ENCODE peak calls at places on chromosomes 16 and 17, in seven cellular contexts. One of them, this sample, is unnamed.

GRCh38 chr16:1713933-1714332 is 7.9 kb downstream of the MAPK8IP3 start:
- DNase-seq in anterior cingulate cortex: no peak
- DNase-seq in lower leg skin: no peak
- DNase-seq in body of pancreas: no peak
- DNase-seq in stimulated activated CD8-positive, alpha-beta memory T cell treated with anti-CD3 and anti-CD28 coated beads, Interleukin-12 subunit alpha, Interleukin-12 subunit beta, amount 100 ng/mL, for 1 hour: no peak
- DNase-seq in glutamatergic neuron: no peak
- DNase-seq in GDM1: no peak
- DNase-seq in this sample: no peak

GRCh38 chr16:78729687-78730086 is 630.2 kb downstream of the WWOX start:
- DNase-seq in anterior cingulate cortex: no peak
- DNase-seq in lower leg skin: no peak
- DNase-seq in body of pancreas: no peak
- DNase-seq in stimulated activated CD8-positive, alpha-beta memory T cell treated with anti-CD3 and anti-CD28 coated beads, Interleukin-12 subunit alpha, Interleukin-12 subunit beta, amount 100 ng/mL, for 1 hour: no peak
- DNase-seq in glutamatergic neuron: no peak
- DNase-seq in GDM1: no peak
- DNase-seq in this sample: no peak

GRCh38 chr17:67434061-67434525 is 57.0 kb downstream of the PITPNC1 start:
- DNase-seq in anterior cingulate cortex: no peak
- DNase-seq in lower leg skin: peak; percentile 21
- DNase-seq in body of pancreas: peak; percentile 45
- DNase-seq in stimulated activated CD8-positive, alpha-beta memory T cell treated with anti-CD3 and anti-CD28 coated beads, Interleukin-12 subunit alpha, Interleukin-12 subunit beta, amount 100 ng/mL, for 1 hour: peak; percentile 26
- DNase-seq in glutamatergic neuron: no peak
- DNase-seq in GDM1: no peak
- DNase-seq in this sample: no peak

GRCh38 chr16:89759742-89760366 is 38.5 kb downstream of the ZNF276 start:
- DNase-seq in anterior cingulate cortex: no peak
- DNase-seq in lower leg skin: no peak
- DNase-seq in body of pancreas: no peak
- DNase-seq in stimulated activated CD8-positive, alpha-beta memory T cell treated with anti-CD3 and anti-CD28 coated beads, Interleukin-12 subunit alpha, Interleukin-12 subunit beta, amount 100 ng/mL, for 1 hour: no peak
- DNase-seq in glutamatergic neuron: no peak
- DNase-seq in GDM1: no peak
- DNase-seq in this sample: no peak

GRCh38 chr17:68095205-68095811 is 59.8 kb downstream of the KPNA2 start:
- DNase-seq in anterior cingulate cortex: no peak
- DNase-seq in lower leg skin: no peak
- DNase-seq in body of pancreas: no peak
- DNase-seq in stimulated activated CD8-positive, alpha-beta memory T cell treated with anti-CD3 and anti-CD28 coated beads, Interleukin-12 subunit alpha, Interleukin-12 subunit beta, amount 100 ng/mL, for 1 hour: no peak
- DNase-seq in glutamatergic neuron: no peak
- DNase-seq in GDM1: no peak
- DNase-seq in this sample: no peak

GRCh38 chr17:35745246-35745645 is 7.8 kb downstream of the GAS2L2 start:
- DNase-seq in anterior cingulate cortex: no peak
- DNase-seq in lower leg skin: no peak
- DNase-seq in body of pancreas: no peak
- DNase-seq in stimulated activated CD8-positive, alpha-beta memory T cell treated with anti-CD3 and anti-CD28 coated beads, Interleukin-12 subunit alpha, Interleukin-12 subunit beta, amount 100 ng/mL, for 1 hour: no peak
- DNase-seq in glutamatergic neuron: no peak
- DNase-seq in GDM1: no peak
- DNase-seq in this sample: no peak

GRCh38 chr16:11639925-11640899 is 28.0 kb upstream of the SNN start:
- DNase-seq in anterior cingulate cortex: no peak
- DNase-seq in lower leg skin: peak; percentile 94
- DNase-seq in body of pancreas: peak; percentile 95
- DNase-seq in stimulated activated CD8-positive, alpha-beta memory T cell treated with anti-CD3 and anti-CD28 coated beads, Interleukin-12 subunit alpha, Interleukin-12 subunit beta, amount 100 ng/mL, for 1 hour: no peak
- DNase-seq in glutamatergic neuron: peak; percentile 47
- DNase-seq in GDM1: no peak
- DNase-seq in this sample: peak; percentile 86

GRCh38 chr17:66276328-66276937 is 26.0 kb upstream of the PRKCA start:
- DNase-seq in anterior cingulate cortex: no peak
- DNase-seq in lower leg skin: no peak
- DNase-seq in body of pancreas: no peak
- DNase-seq in stimulated activated CD8-positive, alpha-beta memory T cell treated with anti-CD3 and anti-CD28 coated beads, Interleukin-12 subunit alpha, Interleukin-12 subunit beta, amount 100 ng/mL, for 1 hour: no peak
- DNase-seq in glutamatergic neuron: no peak
- DNase-seq in GDM1: no peak
- DNase-seq in this sample: no peak

GRCh38 chr16:75820672-75821071 is 94.4 kb upstream of the CPHXL start:
- DNase-seq in anterior cingulate cortex: no peak
- DNase-seq in lower leg skin: no peak
- DNase-seq in body of pancreas: no peak
- DNase-seq in stimulated activated CD8-positive, alpha-beta memory T cell treated with anti-CD3 and anti-CD28 coated beads, Interleukin-12 subunit alpha, Interleukin-12 subunit beta, amount 100 ng/mL, for 1 hour: no peak
- DNase-seq in glutamatergic neuron: no peak
- DNase-seq in GDM1: no peak
- DNase-seq in this sample: no peak

GRCh38 chr17:49439305-49439672 is 24.6 kb upstream of the PHB1 start:
- DNase-seq in anterior cingulate cortex: no peak
- DNase-seq in lower leg skin: no peak
- DNase-seq in body of pancreas: no peak
- DNase-seq in stimulated activated CD8-positive, alpha-beta memory T cell treated with anti-CD3 and anti-CD28 coated beads, Interleukin-12 subunit alpha, Interleukin-12 subunit beta, amount 100 ng/mL, for 1 hour: no peak
- DNase-seq in glutamatergic neuron: no peak
- DNase-seq in GDM1: no peak
- DNase-seq in this sample: no peak

GRCh38 chr17:47956818-47957590 is 679 bp downstream of the PRR15L start:
- DNase-seq in anterior cingulate cortex: no peak
- DNase-seq in lower leg skin: no peak
- DNase-seq in body of pancreas: peak; percentile 75
- DNase-seq in stimulated activated CD8-positive, alpha-beta memory T cell treated with anti-CD3 and anti-CD28 coated beads, Interleukin-12 subunit alpha, Interleukin-12 subunit beta, amount 100 ng/mL, for 1 hour: no peak
- DNase-seq in glutamatergic neuron: no peak
- DNase-seq in GDM1: no peak
- DNase-seq in this sample: no peak

GRCh38 chr16:63876096-63876495 is 1245.8 kb downstream of the CDH11 start:
- DNase-seq in anterior cingulate cortex: no peak
- DNase-seq in lower leg skin: peak; percentile 21
- DNase-seq in body of pancreas: no peak
- DNase-seq in stimulated activated CD8-positive, alpha-beta memory T cell treated with anti-CD3 and anti-CD28 coated beads, Interleukin-12 subunit alpha, Interleukin-12 subunit beta, amount 100 ng/mL, for 1 hour: no peak
- DNase-seq in glutamatergic neuron: no peak
- DNase-seq in GDM1: no peak
- DNase-seq in this sample: no peak

GRCh38 chr16:30998852-30999761 is 11.3 kb downstream of the STX1B start:
- DNase-seq in anterior cingulate cortex: no peak
- DNase-seq in lower leg skin: no peak
- DNase-seq in body of pancreas: no peak
- DNase-seq in stimulated activated CD8-positive, alpha-beta memory T cell treated with anti-CD3 and anti-CD28 coated beads, Interleukin-12 subunit alpha, Interleukin-12 subunit beta, amount 100 ng/mL, for 1 hour: no peak
- DNase-seq in glutamatergic neuron: no peak
- DNase-seq in GDM1: no peak
- DNase-seq in this sample: no peak

GRCh38 chr17:43814714-43815113 is 18.2 kb downstream of the MPP3 start:
- DNase-seq in anterior cingulate cortex: no peak
- DNase-seq in lower leg skin: no peak
- DNase-seq in body of pancreas: no peak
- DNase-seq in stimulated activated CD8-positive, alpha-beta memory T cell treated with anti-CD3 and anti-CD28 coated beads, Interleukin-12 subunit alpha, Interleukin-12 subunit beta, amount 100 ng/mL, for 1 hour: no peak
- DNase-seq in glutamatergic neuron: no peak
- DNase-seq in GDM1: no peak
- DNase-seq in this sample: no peak

GRCh38 chr16:84629580-84629979 is 11.7 kb upstream of the COTL1 start:
- DNase-seq in anterior cingulate cortex: no peak
- DNase-seq in lower leg skin: no peak
- DNase-seq in body of pancreas: no peak
- DNase-seq in stimulated activated CD8-positive, alpha-beta memory T cell treated with anti-CD3 and anti-CD28 coated beads, Interleukin-12 subunit alpha, Interleukin-12 subunit beta, amount 100 ng/mL, for 1 hour: no peak
- DNase-seq in glutamatergic neuron: no peak
- DNase-seq in GDM1: no peak
- DNase-seq in this sample: no peak

GRCh38 chr16:2095315-2095853 is 40.3 kb downstream of the PKD1 start:
- DNase-seq in anterior cingulate cortex: no peak
- DNase-seq in lower leg skin: no peak
- DNase-seq in body of pancreas: no peak
- DNase-seq in stimulated activated CD8-positive, alpha-beta memory T cell treated with anti-CD3 and anti-CD28 coated beads, Interleukin-12 subunit alpha, Interleukin-12 subunit beta, amount 100 ng/mL, for 1 hour: no peak
- DNase-seq in glutamatergic neuron: no peak
- DNase-seq in GDM1: no peak
- DNase-seq in this sample: no peak